ENCODE peak calls at places on chromosomes 5 and 9, in four cellular contexts. T is GM04504; P is activated T-cell treated with anti-CD3 and anti-CD28 coated beads, Interleukin-2, amount 50 U/mL, for 72 hours; L is GM23338. C is an unnamed sample.

GRCh38 chr5:154943527-154943926 is 2.7 kb downstream of the MRPL22 start:
- DNase-seq in L (no peak), P (no peak), T (no peak), C (no peak)

GRCh38 chr5:131998431-131999040 is 12.9 kb downstream of the ACSL6 start:
- DNase-seq in T (no peak), L (no peak), P (no peak), C (no peak)

GRCh38 chr9:83646500-83647239 is 23.7 kb downstream of the IDNK start:
- DNase-seq in P (no peak), T (no peak), L (no peak), C (no peak)

GRCh38 chr5:64592942-64593341 is 87.1 kb downstream of the RGS7BP start:
- DNase-seq in P (no peak), L (no peak), T (no peak), C (no peak)

GRCh38 chr9:18605763-18606162 is 131.8 kb downstream of the ADAMTSL1 start:
- DNase-seq in L (no peak), T (no peak), P (no peak), C (peak)

GRCh38 chr5:152066760-152067159 is 142.1 kb upstream of the GLRA1 start:
- DNase-seq in L (peak), T (no peak), P (no peak), C (no peak)

GRCh38 chr5:16992006-16992405 is 55.9 kb upstream of the MYO10 start:
- DNase-seq in L (no peak), T (no peak), P (no peak), C (peak)

GRCh38 chr9:16475996-16476395 is 394.5 kb downstream of the BNC2 start:
- DNase-seq in P (no peak), T (no peak), L (no peak), C (no peak)

GRCh38 chr5:78808380-78808779 is 159.8 kb upstream of the LHFPL2 start:
- DNase-seq in L (no peak), T (no peak), P (no peak), C (no peak)

GRCh38 chr9:121369595-121370265 is at the start of gene STOM:
- DNase-seq in P (peak), T (peak), L (peak), C (peak)

GRCh38 chr5:994821-995220 is 13.8 kb upstream of the NKD2 start:
- DNase-seq in L (no peak), P (no peak), T (no peak), C (no peak)

GRCh38 chr5:9479981-9480380 is 65.9 kb downstream of the SEMA5A start:
- DNase-seq in P (no peak), T (no peak), L (no peak), C (no peak)

GRCh38 chr9:131099088-131099611 is 2.8 kb downstream of the AIF1L start:
- DNase-seq in L (no peak), P (no peak), T (no peak), C (no peak)

GRCh38 chr5:11248958-11249357 is 487.9 kb upstream of the DAP start:
- DNase-seq in L (no peak), T (no peak), P (no peak), C (no peak)

GRCh38 chr5:32259033-32259432 is 53.7 kb downstream of the MTMR12 start:
- DNase-seq in L (no peak), T (no peak), P (no peak), C (no peak)

C was measured in stromal cell of bone marrow.